ENCODE peak calls at places on chromosomes 2 and 18, in seven cellular contexts. S is heart right ventricle, P is GM23248, D is epithelial cell of esophagus, T is AG04450, E is neuronal stem cell, B is SJSA1. G is an unnamed sample.

GRCh38 chr2:204695506-204695905 is 150.2 kb downstream of the PARD3B start:
- DNase-seq in S (no peak), P (peak; percentile 57), D (no peak), T (no peak), E (no peak), B (no peak), G (peak; percentile 53)

GRCh38 chr18:58194028-58194427 is 150.0 kb downstream of the NEDD4L start:
- DNase-seq in S (no peak), P (no peak), D (no peak), T (no peak), E (no peak), B (no peak), G (no peak)

GRCh38 chr2:85905187-85905666 is 16.4 kb upstream of the ST3GAL5 start:
- DNase-seq in S (no peak), P (peak; percentile 59), D (no peak), T (no peak), E (no peak), B (no peak), G (no peak)

GRCh38 chr2:24831736-24832421 is 38.7 kb downstream of the CENPO start:
- DNase-seq in S (peak; percentile 54), P (no peak), D (no peak), T (no peak), E (no peak), B (no peak), G (no peak)

GRCh38 chr2:63977904-63978303 is 41.3 kb downstream of the VPS54 start:
- DNase-seq in S (no peak), P (no peak), D (no peak), T (no peak), E (no peak), B (no peak), G (no peak)

GRCh38 chr2:122704109-122704563 is 948.7 kb downstream of the TSN start:
- DNase-seq in S (no peak), P (no peak), D (no peak), T (no peak), E (no peak), B (no peak), G (no peak)

GRCh38 chr2:170276926-170277571 is 99.1 kb downstream of the MYO3B start:
- DNase-seq in S (no peak), P (no peak), D (no peak), T (no peak), E (no peak), B (no peak), G (no peak)

GRCh38 chr18:69400253-69400975 is at the start of gene DOK6:
- DNase-seq in S (peak; percentile 67), P (peak; percentile 79), D (peak; percentile 29), T (no peak), E (peak; percentile 78), B (peak; percentile 42), G (peak; percentile 15)

GRCh38 chr2:20490300-20491181 is 43.7 kb downstream of the RHOB start:
- DNase-seq in S (no peak), P (peak; percentile 54), D (peak; percentile 94), T (peak; percentile 39), E (no peak), B (peak; percentile 57), G (no peak)

GRCh38 chr2:27075219-27075871 is 3.1 kb upstream of the EMILIN1 start:
- DNase-seq in S (peak; percentile 69), P (no peak), D (no peak), T (no peak), E (no peak), B (no peak), G (no peak)

GRCh38 chr2:137870682-137871081 is 93.6 kb upstream of the HNMT start:
- DNase-seq in S (no peak), P (no peak), D (no peak), T (no peak), E (no peak), B (no peak), G (no peak)

GRCh38 chr2:215769246-215769645 is 244.1 kb downstream of the MREG start:
- DNase-seq in S (no peak), P (no peak), D (no peak), T (no peak), E (no peak), B (no peak), G (no peak)

GRCh38 chr2:151861171-151861570 is 33.0 kb upstream of the ARL5A start:
- DNase-seq in S (no peak), P (no peak), D (no peak), T (no peak), E (no peak), B (no peak), G (no peak)

GRCh38 chr2:45852450-45853150 is 201.1 kb downstream of the PRKCE start:
- DNase-seq in S (no peak), P (peak; percentile 11), D (no peak), T (no peak), E (no peak), B (no peak), G (no peak)

GRCh38 chr18:41378628-41379027 is 576.4 kb upstream of the PIK3C3 start:
- DNase-seq in S (no peak), P (peak; percentile 51), D (peak; percentile 68), T (peak; percentile 44), E (peak; percentile 15), B (no peak), G (no peak)

GRCh38 chr2:168397629-168398028 is 58.4 kb upstream of the CERS6 start:
- DNase-seq in S (no peak), P (peak; percentile 17), D (no peak), T (no peak), E (no peak), B (no peak), G (no peak)

DNA sequence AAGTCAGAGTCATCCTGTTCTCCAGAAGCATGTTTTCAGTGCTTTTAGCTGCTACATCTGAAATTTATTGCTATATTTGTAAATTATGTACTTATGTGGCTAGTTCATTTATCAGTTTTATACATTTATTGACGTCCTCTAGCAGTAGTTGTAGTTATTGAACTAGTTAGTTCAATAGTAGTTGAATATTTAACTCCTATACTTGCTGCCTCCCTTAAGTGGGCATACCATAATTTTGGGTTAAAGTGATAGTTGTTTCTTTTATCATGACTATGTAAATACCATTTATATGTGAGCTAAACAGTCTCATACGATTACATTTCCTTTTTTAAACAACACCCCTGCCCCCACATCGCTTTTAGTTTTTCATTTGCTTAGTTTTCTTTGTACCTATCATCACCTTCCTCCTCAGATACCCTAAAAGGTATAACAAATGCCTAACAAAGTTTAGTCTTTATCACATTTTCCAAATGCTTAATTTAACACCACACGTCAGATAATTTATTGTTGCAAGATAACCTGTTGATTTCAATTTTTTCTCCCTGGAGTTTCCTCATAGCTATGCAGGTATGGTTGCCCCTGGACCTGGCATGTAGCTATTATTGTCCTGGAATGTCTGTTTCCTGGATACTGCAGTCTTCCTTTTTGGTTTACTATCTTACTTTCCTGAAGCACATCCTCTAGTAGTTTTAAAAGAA is 8.8 kb downstream of the MAP4K4 start:
- DNase-seq in S (no peak), P (no peak), D (no peak), T (no peak), E (no peak), B (no peak), G (no peak)
- H3K4me3 ChIP-seq in S (no peak overlapping the region), P (no peak overlapping the region), D (no peak overlapping the region), T (no peak overlapping the region), E (no peak overlapping the region), B (no peak overlapping the region), G (no peak overlapping the region)

GRCh38 chr2:240451791-240452470 is 16.5 kb downstream of the GPC1 start:
- DNase-seq in S (peak; percentile 16), P (no peak), D (no peak), T (no peak), E (no peak), B (no peak), G (no peak)

GRCh38 chr2:240451108-240451611 is 15.7 kb downstream of the GPC1 start:
- DNase-seq in S (peak; percentile 39), P (no peak), D (no peak), T (no peak), E (no peak), B (no peak), G (no peak)

GRCh38 chr2:240453461-240454030 is 18.1 kb downstream of the GPC1 start:
- DNase-seq in S (peak; percentile 19), P (no peak), D (no peak), T (no peak), E (no peak), B (no peak), G (no peak)

GRCh38 chr2:240454031-240454901 is 18.8 kb downstream of the GPC1 start:
- DNase-seq in S (peak; percentile 15), P (no peak), D (no peak), T (no peak), E (no peak), B (no peak), G (no peak)

DNA sequence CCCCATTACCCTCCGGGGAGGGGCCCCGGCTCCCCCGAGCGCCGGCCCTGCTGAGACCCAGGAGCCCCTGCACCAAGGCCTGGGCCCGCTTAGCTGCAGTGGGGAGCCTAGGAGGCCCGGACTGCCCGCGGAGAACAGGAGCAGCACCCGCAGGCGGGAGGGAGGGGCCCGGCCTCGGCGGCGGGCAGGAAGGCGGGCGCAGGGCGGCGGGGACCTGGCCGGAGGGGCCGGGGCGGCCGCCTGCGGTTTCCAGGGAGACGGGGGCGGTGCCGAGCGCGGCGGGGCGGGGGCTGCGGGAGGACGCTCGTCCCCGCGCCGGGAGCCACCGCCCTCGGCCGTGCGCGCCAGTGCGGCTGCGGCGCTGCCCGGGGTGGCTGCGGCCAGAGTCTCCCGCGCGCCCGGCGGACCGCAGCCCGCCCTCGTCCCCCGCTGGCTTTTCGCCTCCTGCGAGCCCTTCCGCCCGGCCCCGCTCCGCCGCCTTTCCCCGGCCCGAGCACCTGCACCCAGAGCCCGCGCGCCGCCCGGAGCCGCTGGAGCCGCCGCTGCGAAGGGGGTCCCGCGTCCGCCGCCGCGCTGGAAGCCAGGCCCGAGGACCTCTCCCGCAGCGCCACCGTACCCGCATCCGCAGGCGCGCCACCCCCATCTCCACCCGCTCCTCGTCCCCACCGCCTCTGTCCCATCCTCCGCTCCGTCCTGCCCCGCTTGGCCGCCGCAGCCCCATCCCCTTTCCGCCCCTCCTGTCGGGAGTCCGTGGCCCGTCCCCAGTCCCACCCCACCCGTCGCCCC is 17.2 kb downstream of the GPC1 start:
- DNase-seq in S (peak; percentile 81), P (peak; percentile 61), D (peak; percentile 53), T (no peak), E (peak; percentile 79), B (peak; percentile 67), G (no peak)
- H3K4me3 ChIP-seq in S (peak overlapping the region; percentile 61), P (peak overlapping the region; percentile 61), D (peak overlapping the region; percentile 50), T (peak overlapping the region; percentile 62), E (peak overlapping the region; percentile 75), B (peak overlapping the region; percentile 42), G (peak overlapping the region; percentile 72)

GRCh38 chr2:62713837-62714236 is 8.3 kb downstream of the EHBP1 start:
- DNase-seq in S (no peak), P (peak; percentile 36), D (peak; percentile 13), T (no peak), E (no peak), B (no peak), G (no peak)
- H3K4me3 ChIP-seq in S (no peak overlapping the region), P (no peak overlapping the region), D (no peak overlapping the region), T (no peak overlapping the region), E (no peak overlapping the region), B (no peak overlapping the region), G (no peak overlapping the region)

DNA sequence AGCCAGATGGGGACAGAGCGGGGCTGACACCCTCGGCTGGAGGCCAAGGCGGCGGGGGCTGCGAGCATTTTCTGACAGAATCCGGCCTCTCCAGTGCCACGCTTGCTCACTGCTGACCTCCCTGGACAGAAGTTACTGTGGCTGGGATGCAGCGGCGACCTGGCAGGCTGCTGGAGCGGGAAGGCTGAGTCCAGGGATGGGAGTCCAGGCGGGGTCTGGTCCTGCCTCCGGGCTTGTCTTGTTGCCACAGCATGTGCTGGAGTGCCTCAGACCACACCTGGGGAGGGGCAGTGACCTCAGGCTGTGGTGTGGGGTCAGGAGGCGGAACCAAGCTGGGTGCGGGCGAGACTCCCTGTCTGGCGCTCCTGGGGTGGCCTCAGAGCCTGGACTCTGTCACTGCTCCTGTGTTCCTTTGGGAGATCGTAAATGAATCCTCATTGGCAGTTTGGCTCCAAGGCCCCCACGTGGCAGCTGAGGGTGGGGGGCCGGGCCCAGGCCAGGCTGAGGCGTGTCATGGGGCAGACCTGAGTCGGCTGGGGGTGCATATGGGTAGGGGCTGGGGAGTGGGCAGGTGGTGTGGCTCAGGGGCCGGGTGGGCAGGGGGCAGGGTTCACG is 5.5 kb downstream of the BOK start:
- DNase-seq in S (no peak), P (peak; percentile 43), D (no peak), T (no peak), E (no peak), B (peak; percentile 100), G (no peak)
- H3K4me3 ChIP-seq in S (no peak overlapping the region), P (no peak overlapping the region), D (no peak overlapping the region), T (no peak overlapping the region), E (no peak overlapping the region), B (peak overlapping the region; percentile 3), G (no peak overlapping the region)

G was measured in BJ.